ENCODE peak calls at places on chromosomes 3 and 15, in five cellular contexts. V is MG63, G is GM23248, E is neuronal stem cell, W is left lung. X is an unnamed sample.

GRCh38 chr3:63625161-63625560 is 27.3 kb upstream of the SNTN start:
- DNase-seq in V (peak; percentile 55), G (peak; percentile 93), E (no peak), W (no peak), X (no peak)

GRCh38 chr3:61561374-61562041 is at the start of gene PTPRG:
- DNase-seq in V (peak; percentile 85), G (peak; percentile 98), E (no peak), W (peak; percentile 85), X (peak; percentile 95)

GRCh38 chr3:196985298-196985697 is 16.7 kb upstream of the PIGZ start:
- DNase-seq in V (no peak), G (no peak), E (no peak), W (no peak), X (no peak)

GRCh38 chr3:18338827-18339226 is 86.3 kb downstream of the SATB1 start:
- DNase-seq in V (no peak), G (no peak), E (no peak), W (no peak), X (no peak)

GRCh38 chr15:62254137-62254934 is 89.3 kb upstream of the C2CD4B start:
- DNase-seq in V (peak; percentile 62), G (peak; percentile 73), E (peak; percentile 55), W (peak; percentile 44), X (peak; percentile 81)

GRCh38 chr3:4432233-4432632 is 34.8 kb downstream of the SUMF1 start:
- DNase-seq in V (no peak), G (no peak), E (no peak), W (no peak), X (no peak)

GRCh38 chr3:121995190-121996137 is 26.6 kb downstream of the ILDR1 start:
- DNase-seq in V (peak; percentile 61), G (peak; percentile 78), E (peak; percentile 35), W (peak; percentile 80), X (peak; percentile 77)

GRCh38 chr15:99105516-99106341 is 849 bp downstream of the SYNM start:
- DNase-seq in V (peak; percentile 81), G (peak; percentile 76), E (peak; percentile 49), W (no peak), X (peak; percentile 88)

GRCh38 chr3:66823532-66823931 is 174.6 kb upstream of the KBTBD8 start:
- DNase-seq in V (no peak), G (no peak), E (no peak), W (no peak), X (no peak)

GRCh38 chr3:129485681-129486056 is 42.8 kb upstream of the RHO start:
- DNase-seq in V (peak; percentile 95), G (peak; percentile 99), E (no peak), W (peak; percentile 88), X (no peak)

GRCh38 chr15:52180196-52180835 is 10.9 kb downstream of the GNB5 start:
- DNase-seq in V (no peak), G (peak; percentile 7), E (no peak), W (no peak), X (peak; percentile 53)

GRCh38 chr15:100733088-100733487 is 130.7 kb downstream of the ASB7 start:
- DNase-seq in V (peak; percentile 92), G (peak; percentile 94), E (no peak), W (no peak), X (no peak)
- H3K4me3 ChIP-seq in V (no peak overlapping the region), G (peak overlapping the region; percentile 20), E (no peak overlapping the region), W (no peak overlapping the region), X (no peak overlapping the region)

GRCh38 chr3:12522721-12523120 is 22.6 kb downstream of the MKRN2OS start:
- DNase-seq in V (no peak), G (no peak), E (no peak), W (peak; percentile 47), X (no peak)
- H3K36me3 ChIP-seq in V (no peaks in the 10 kb centered on the region), G (no peaks in the 10 kb centered on the region), E (peaks cover 16% of the 10 kb centered on the region), W (peaks cover 32% of the 10 kb centered on the region), X (peaks cover 7% of the 10 kb centered on the region)

GRCh38 chr15:89400997-89401590 is 66.5 kb upstream of the POLG start:
- DNase-seq in V (no peak), G (no peak), E (no peak), W (no peak), X (no peak)
- H3K27me3 ChIP-seq in V (no peaks in the 10 kb centered on the region), G (peaks cover 85% of the 10 kb centered on the region), E (peaks cover 58% of the 10 kb centered on the region), W (peaks cover 79% of the 10 kb centered on the region), X (peaks cover 99% of the 10 kb centered on the region)

DNA sequence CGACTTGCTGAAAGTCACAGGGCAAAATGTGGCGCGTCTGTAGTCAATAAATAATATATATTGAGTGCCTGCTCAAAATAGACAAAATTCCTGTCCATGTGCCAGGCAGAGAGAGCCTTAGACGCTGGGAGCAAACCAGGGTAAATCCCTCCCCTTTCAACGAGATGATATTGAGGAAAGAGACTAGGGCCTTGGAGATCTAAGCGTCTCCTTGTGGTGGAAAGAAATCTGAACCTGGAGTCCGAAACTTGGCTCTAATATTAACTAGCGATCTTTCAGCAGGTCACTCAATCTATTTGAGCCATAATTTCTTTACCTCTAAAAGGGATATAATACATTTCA is 348 bp upstream of the DPP8 start:
- DNase-seq in V (no peak), G (no peak), E (no peak), W (no peak), X (no peak)
- H3K4me3 ChIP-seq in V (peak overlapping the region; percentile 97), G (peak overlapping the region; percentile 95), E (no peak overlapping the region), W (peak overlapping the region; percentile 100), X (no peak overlapping the region)

DNA sequence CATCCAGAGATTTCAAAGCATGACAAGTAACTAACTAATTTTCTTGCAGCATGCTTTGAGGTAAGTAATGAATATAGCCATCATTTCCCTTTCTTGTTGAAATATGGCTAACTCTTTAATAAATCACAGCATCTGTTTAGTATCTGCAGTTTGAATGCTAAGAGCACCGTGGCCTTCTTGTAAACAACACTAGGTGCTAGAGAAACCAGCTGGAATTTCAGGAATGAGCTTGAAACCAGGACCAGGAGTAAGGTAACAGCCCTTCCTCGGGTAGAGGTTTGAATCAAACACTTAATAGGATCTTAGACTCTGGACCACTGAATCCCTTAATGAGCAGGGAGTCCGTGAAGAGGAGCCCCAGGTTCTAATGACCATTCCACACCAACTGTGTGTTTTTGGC is 13.6 kb downstream of the CALML4 start:
- DNase-seq in V (no peak), G (no peak), E (no peak), W (no peak), X (peak; percentile 30)
- H3K36me3 ChIP-seq in V (peaks cover 68% of the 10 kb centered on the region), G (peaks cover 27% of the 10 kb centered on the region), E (peaks cover 20% of the 10 kb centered on the region), W (peaks cover 96% of the 10 kb centered on the region), X (peaks cover 10% of the 10 kb centered on the region)

DNA sequence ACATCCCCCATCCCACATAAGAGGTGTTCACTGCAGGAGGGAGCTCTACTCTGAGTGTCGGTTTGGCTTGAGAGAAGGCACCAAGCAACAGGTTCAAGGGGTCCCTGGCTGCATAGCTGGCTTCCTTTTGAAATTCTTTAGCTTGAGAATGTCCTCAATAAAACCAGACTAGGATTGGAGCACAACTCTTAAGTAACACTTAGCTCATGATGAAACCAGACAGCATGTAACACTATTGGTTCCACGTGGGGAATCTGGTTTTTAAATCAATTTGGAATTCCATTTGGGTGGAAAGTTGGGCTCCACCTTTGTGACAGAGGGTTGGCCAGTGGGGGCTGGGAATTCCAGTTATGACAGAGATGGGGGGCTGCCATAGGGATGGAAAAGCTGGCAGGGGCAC is 281.2 kb downstream of the TLE3 start:
- DNase-seq in V (no peak), G (no peak), E (no peak), W (no peak), X (no peak)
- H3K27me3 ChIP-seq in V (peaks cover 11% of the 10 kb centered on the region), G (peaks cover 42% of the 10 kb centered on the region), E (no peaks in the 10 kb centered on the region), W (no peaks in the 10 kb centered on the region), X (no peaks in the 10 kb centered on the region)

GRCh38 chr15:84600331-84600686 is 500 bp upstream of the ZSCAN2 start:
- DNase-seq in V (peak; percentile 87), G (peak; percentile 96), E (no peak), W (peak; percentile 90), X (peak; percentile 71)

GRCh38 chr15:84600687-84601554 is at the start of gene ZSCAN2:
- DNase-seq in V (peak; percentile 98), G (peak; percentile 98), E (peak; percentile 95), W (peak; percentile 96), X (peak; percentile 98)

GRCh38 chr15:84599906-84600305 is 903 bp upstream of the ZSCAN2 start:
- DNase-seq in V (no peak), G (no peak), E (no peak), W (no peak), X (no peak)

GRCh38 chr15:84603630-84604379 is 3.0 kb downstream of the ZSCAN2 start:
- DNase-seq in V (no peak), G (no peak), E (no peak), W (no peak), X (peak; percentile 66)

DNA sequence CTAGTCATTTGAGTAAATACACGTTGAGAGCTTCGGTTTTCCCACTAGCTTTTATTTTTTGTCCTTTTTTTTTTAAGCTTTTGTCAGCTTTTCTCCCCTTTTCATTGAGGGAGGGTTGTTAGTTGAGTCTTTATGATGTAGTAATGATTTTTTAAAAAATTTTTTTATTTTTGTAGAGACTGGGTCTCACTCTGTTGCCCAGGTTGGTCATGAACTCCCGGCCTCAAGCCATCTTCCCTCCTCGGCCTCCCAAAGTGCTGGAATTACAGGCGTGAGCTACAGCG is 688 bp downstream of the ZSCAN2 start:
- DNase-seq in V (no peak), G (peak; percentile 15), E (no peak), W (no peak), X (no peak)
- H3K4me3 ChIP-seq in V (peak overlapping the region; percentile 88), G (peak overlapping the region; percentile 91), E (peak overlapping the region; percentile 97), W (peak overlapping the region; percentile 92), X (peak overlapping the region; percentile 95)

GRCh38 chr15:69439623-69440022 is 13.0 kb upstream of the RPLP1 start:
- DNase-seq in V (no peak), G (no peak), E (no peak), W (no peak), X (no peak)

GRCh38 chr15:69435980-69436379 is 16.6 kb upstream of the RPLP1 start:
- DNase-seq in V (no peak), G (no peak), E (no peak), W (no peak), X (no peak)

GRCh38 chr15:69434236-69434635 is 18.4 kb upstream of the RPLP1 start:
- DNase-seq in V (no peak), G (no peak), E (no peak), W (no peak), X (no peak)

GRCh38 chr15:69434679-69435078 is 17.9 kb upstream of the RPLP1 start:
- DNase-seq in V (no peak), G (no peak), E (no peak), W (no peak), X (no peak)

DNA sequence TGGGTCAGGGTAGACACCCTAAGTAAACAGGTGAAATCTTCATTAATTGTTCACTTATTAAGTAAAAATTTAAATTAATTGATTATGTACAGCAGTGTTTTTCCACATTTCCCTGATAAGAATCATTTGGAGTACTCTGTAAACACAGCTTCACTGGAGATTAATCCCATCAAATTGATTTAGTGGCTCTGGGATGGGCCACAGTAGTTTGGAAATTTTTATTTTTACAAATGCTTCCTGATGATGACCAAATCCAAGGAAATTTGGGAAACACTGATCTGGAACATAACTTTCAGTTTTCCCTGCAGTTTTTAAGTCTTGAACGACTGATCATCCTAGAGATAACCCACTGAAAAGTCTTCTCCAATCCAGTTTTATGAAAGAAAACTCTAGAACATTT is 18.8 kb upstream of the RPLP1 start:
- DNase-seq in V (no peak), G (no peak), E (no peak), W (no peak), X (no peak)
- H3K36me3 ChIP-seq in V (peaks cover 95% of the 10 kb centered on the region), G (peaks cover 8% of the 10 kb centered on the region), E (peaks cover 39% of the 10 kb centered on the region), W (peaks cover 8% of the 10 kb centered on the region), X (peaks cover 40% of the 10 kb centered on the region)

DNA sequence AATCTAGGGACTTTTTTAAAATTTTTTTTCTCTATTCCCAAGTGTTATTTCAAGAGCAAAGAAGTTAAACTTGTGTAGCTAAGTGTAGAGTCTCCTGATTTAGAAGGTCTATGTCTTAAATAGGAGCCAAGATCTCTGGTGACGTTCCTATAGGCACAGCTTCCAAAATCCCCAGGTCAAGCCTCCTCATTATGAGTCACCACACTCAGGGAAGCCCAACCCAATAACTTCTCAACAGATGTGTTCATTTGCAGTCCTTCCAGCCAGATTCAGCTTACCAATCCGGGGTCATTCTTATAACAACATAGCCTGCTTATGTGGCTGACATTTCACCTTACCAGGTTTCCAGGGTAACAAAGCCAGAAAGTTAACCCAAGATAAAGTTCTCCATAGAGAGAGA is 270.3 kb downstream of the IL5RA start:
- DNase-seq in V (peak; percentile 44), G (no peak), E (no peak), W (no peak), X (no peak)
- H3K27me3 ChIP-seq in V (no peaks in the 10 kb centered on the region), G (no peaks in the 10 kb centered on the region), E (no peaks in the 10 kb centered on the region), W (no peaks in the 10 kb centered on the region), X (no peaks in the 10 kb centered on the region)

X was measured in H7.